ENCODE peak calls at places on chromosomes 3 and 15, in eight cellular contexts. U, G, Q, V, A, C, I and B are unnamed samples.

GRCh38 chr3:165523801-165524200 is 313.4 kb downstream of the BCHE start:
- DNase-seq in G (no peak), A (no peak), Q (no peak), C (no peak), U (no peak), V (no peak), I (no peak), B (no peak)

GRCh38 chr3:60126905-60127304 is 1077.1 kb upstream of the CFAP20DC start:
- DNase-seq in V (no peak), A (no peak), Q (no peak), I (no peak), U (no peak), G (no peak), C (no peak), B (no peak)

GRCh38 chr15:51097553-51098330 is 3.0 kb upstream of the TNFAIP8L3 start:
- DNase-seq in A (no peak), U (no peak), Q (no peak), V (no peak), C (no peak), G (peak), I (no peak), B (no peak)

GRCh38 chr3:16338124-16338523 is 73.1 kb downstream of the OXNAD1 start:
- DNase-seq in I (no peak), A (peak), Q (peak), C (no peak), G (no peak), U (peak), V (peak), B (peak)

GRCh38 chr3:172607305-172608121 is 84.3 kb upstream of the TNFSF10 start:
- DNase-seq in V (no peak), G (no peak), U (no peak), I (no peak), C (no peak), Q (no peak), A (no peak), B (no peak)

GRCh38 chr3:195897853-195898415 is 10.4 kb downstream of the TNK2 start:
- DNase-seq in I (no peak), G (no peak), Q (no peak), C (no peak), V (no peak), U (no peak), A (no peak), B (no peak)

GRCh38 chr3:10002951-10003350 is 16.3 kb upstream of the EMC3 start:
- DNase-seq in G (no peak), C (no peak), A (no peak), I (no peak), U (no peak), V (no peak), Q (no peak), B (no peak)

GRCh38 chr15:52112203-52112750 is 298 bp downstream of the BCL2L10 start:
- DNase-seq in I (peak), G (peak), A (peak), Q (peak), V (peak), C (no peak), U (peak), B (peak)

GRCh38 chr3:162628531-162628930 is 1131.9 kb downstream of the OTOL1 start:
- DNase-seq in C (no peak), Q (no peak), U (no peak), V (no peak), G (no peak), A (no peak), I (no peak), B (no peak)

GRCh38 chr3:17639257-17639656 is 103.2 kb downstream of the TBC1D5 start:
- DNase-seq in U (no peak), Q (no peak), G (no peak), C (no peak), I (no peak), A (no peak), V (no peak), B (no peak)

GRCh38 chr3:49465269-49466034 is 4.6 kb upstream of the DAG1 start:
- DNase-seq in Q (no peak), I (no peak), A (no peak), C (no peak), V (no peak), U (peak), G (peak), B (no peak)

GRCh38 chr15:38474155-38474757 is 20.3 kb downstream of the FAM98B start:
- DNase-seq in U (no peak), A (peak), I (no peak), V (peak), G (peak), C (peak), Q (peak), B (no peak)

GRCh38 chr3:63351159-63352007 is 73.3 kb downstream of the SYNPR start:
- DNase-seq in V (peak), G (peak), U (no peak), Q (no peak), I (no peak), C (peak), A (no peak), B (no peak)

GRCh38 chr3:60399861-60400845 is 851.1 kb downstream of the FHIT start:
- DNase-seq in Q (no peak), A (no peak), U (no peak), C (no peak), I (no peak), G (peak), V (no peak), B (no peak)

GRCh38 chr3:179322481-179323196 is at the start of gene ZNF639:
- DNase-seq in Q (peak), U (peak), C (peak), A (peak), G (peak), I (peak), V (peak), B (peak)

GRCh38 chr3:197775317-197775716 is 15.7 kb upstream of the LRCH3 start:
- DNase-seq in A (no peak), Q (no peak), C (no peak), I (no peak), V (no peak), G (no peak), U (no peak), B (no peak)

GRCh38 chr3:73448761-73449290 is 175.9 kb downstream of the PDZRN3 start:
- DNase-seq in C (no peak), A (no peak), V (no peak), I (no peak), Q (no peak), G (no peak), U (no peak), B (no peak)

GRCh38 chr3:168093229-168093628 is 2.5 kb downstream of the GOLIM4 start:
- DNase-seq in A (no peak), C (no peak), V (no peak), Q (no peak), U (no peak), I (no peak), G (no peak), B (no peak)

GRCh38 chr15:66896611-66897010 is 168.8 kb upstream of the SMAD3 start:
- DNase-seq in Q (no peak), I (no peak), A (no peak), C (no peak), U (no peak), G (no peak), V (no peak), B (no peak)

GRCh38 chr3:106711650-106712049 is 665.6 kb upstream of the CCDC54 start:
- DNase-seq in I (no peak), Q (no peak), V (no peak), A (no peak), G (no peak), C (no peak), U (no peak), B (no peak)

GRCh38 chr3:14222900-14223594 is 44.4 kb downstream of the LSM3 start:
- DNase-seq in Q (no peak), V (no peak), U (no peak), C (no peak), I (no peak), A (no peak), G (no peak), B (no peak)

GRCh38 chr15:39084683-39085530 is 496.0 kb upstream of the THBS1 start:
- DNase-seq in V (no peak), Q (no peak), C (peak), G (no peak), A (no peak), I (no peak), U (no peak), B (no peak)

GRCh38 chr3:48952510-48953118 is 34.0 kb downstream of the ARIH2 start:
- DNase-seq in G (peak), V (peak), I (no peak), Q (peak), U (peak), C (no peak), A (peak), B (peak)